ENCODE peak calls at places on chromosomes 7 and 10, in four cellular contexts. A is T-helper 17 cell, R is SK-N-SH, T is COR-L47. C is an unnamed sample.

GRCh38 chr7:124032369-124033092 is at the start of gene TMEM229A:
- DNase-seq in A (no peak), R (peak; percentile 88), T (peak; percentile 50), C (peak; percentile 13)

GRCh38 chr10:101140950-101141621 is 10.0 kb downstream of the TLX1 start:
- DNase-seq in A (no peak), R (no peak), T (no peak), C (no peak)

GRCh38 chr10:133257489-133258065 is 19.1 kb downstream of the ADAM8 start:
- DNase-seq in A (no peak), R (peak; percentile 69), T (no peak), C (peak; percentile 84)

GRCh38 chr10:61284222-61284890 is 168.8 kb downstream of the TMEM26 start:
- DNase-seq in A (no peak), R (peak; percentile 20), T (peak; percentile 56), C (no peak)

GRCh38 chr7:48525726-48526374 is 354.6 kb downstream of the ABCA13 start:
- DNase-seq in A (no peak), R (no peak), T (no peak), C (no peak)

GRCh38 chr10:81843042-81843441 is 32.0 kb upstream of the NRG3 start:
- DNase-seq in A (no peak), R (no peak), T (no peak), C (no peak)

GRCh38 chr10:105188737-105189463 is 547.8 kb downstream of the SORCS3 start:
- DNase-seq in A (no peak), R (no peak), T (no peak), C (no peak)

GRCh38 chr7:142381727-142382409 is 124.0 kb upstream of the PRSS58 start:
- DNase-seq in A (no peak), R (no peak), T (no peak), C (no peak)

GRCh38 chr7:150838965-150839650 is 13.2 kb upstream of the AOC1 start:
- DNase-seq in A (no peak), R (no peak), T (no peak), C (peak; percentile 68)

GRCh38 chr10:5975641-5976473 is 1.5 kb downstream of the IL15RA start:
- DNase-seq in A (peak; percentile 19), R (no peak), T (no peak), C (peak; percentile 45)

GRCh38 chr7:113890326-113891030 is 28.3 kb downstream of the PPP1R3A start:
- DNase-seq in A (no peak), R (no peak), T (no peak), C (no peak)

GRCh38 chr7:141533149-141533949 is 17.9 kb upstream of the AGK start:
- DNase-seq in A (peak; percentile 35), R (peak; percentile 77), T (peak; percentile 88), C (peak; percentile 53)

GRCh38 chr10:121942749-121943148 is 14.9 kb upstream of the ATE1 start:
- DNase-seq in A (no peak), R (no peak), T (no peak), C (no peak)

GRCh38 chr10:31011660-31012022 is 20.0 kb downstream of the ZNF438 start:
- DNase-seq in A (no peak), R (no peak), T (no peak), C (no peak)

GRCh38 chr7:22481726-22482125 is 18.3 kb downstream of the STEAP1B start:
- DNase-seq in A (no peak), R (no peak), T (no peak), C (no peak)

GRCh38 chr10:103967433-103968142 is 648 bp downstream of the SLK start:
- DNase-seq in A (peak; percentile 16), R (peak; percentile 88), T (no peak), C (no peak)

GRCh38 chr7:101546308-101546936 is 82.7 kb downstream of the MYL10 start:
- DNase-seq in A (no peak), R (peak; percentile 29), T (no peak), C (no peak)

GRCh38 chr7:86784765-86785164 is 141.1 kb downstream of the GRM3 start:
- DNase-seq in A (no peak), R (no peak), T (peak; percentile 37), C (no peak)

GRCh38 chr7:148185050-148185449 is 405.5 kb upstream of the C7orf33 start:
- DNase-seq in A (no peak), R (no peak), T (no peak), C (no peak)

GRCh38 chr10:74542077-74542476 is 284.3 kb upstream of the KAT6B start:
- DNase-seq in A (no peak), R (no peak), T (no peak), C (peak; percentile 41)

GRCh38 chr10:119517235-119518141 is 25.0 kb downstream of the RGS10 start:
- DNase-seq in A (no peak), R (no peak), T (no peak), C (no peak)

GRCh38 chr7:157490465-157490912 is 153.7 kb downstream of the DNAJB6 start:
- DNase-seq in A (no peak), R (no peak), T (no peak), C (no peak)

GRCh38 chr10:11016959-11017574 is 605 bp upstream of the CELF2 start:
- DNase-seq in A (no peak), R (no peak), T (no peak), C (no peak)

GRCh38 chr7:7969306-7970112 is 913 bp downstream of the GLCCI1 start:
- DNase-seq in A (peak; percentile 21), R (no peak), T (peak; percentile 51), C (peak; percentile 42)

GRCh38 chr10:52353960-52354394 is 39.9 kb downstream of the DKK1 start:
- DNase-seq in A (no peak), R (no peak), T (no peak), C (no peak)

GRCh38 chr10:101136007-101136707 is 5.1 kb downstream of the TLX1 start:
- DNase-seq in A (no peak), R (peak; percentile 23), T (no peak), C (no peak)

GRCh38 chr10:112981553-112981952 is 31.5 kb downstream of the TCF7L2 start:
- DNase-seq in A (no peak), R (peak; percentile 45), T (no peak), C (no peak)

GRCh38 chr7:2120251-2120660 is 112.5 kb downstream of the MAD1L1 start:
- DNase-seq in A (no peak), R (no peak), T (no peak), C (no peak)

GRCh38 chr10:78713659-78714058 is 355.1 kb upstream of the ZMIZ1 start:
- DNase-seq in A (no peak), R (no peak), T (no peak), C (no peak)

GRCh38 chr7:140611641-140612040 is 29.0 kb downstream of the DENND2A start:
- DNase-seq in A (no peak), R (no peak), T (no peak), C (no peak)

GRCh38 chr10:94299417-94299816 is 63.3 kb downstream of the NOC3L start:
- DNase-seq in A (no peak), R (no peak), T (no peak), C (no peak)

GRCh38 chr7:117872565-117873055 is 631 bp downstream of the CTTNBP2 start:
- DNase-seq in A (no peak), R (no peak), T (peak; percentile 25), C (peak; percentile 49)

GRCh38 chr7:21580073-21580521 is 37.3 kb downstream of the DNAH11 start:
- DNase-seq in A (no peak), R (no peak), T (no peak), C (no peak)

GRCh38 chr10:90112681-90113080 is 411.3 kb downstream of the KIF20B start:
- DNase-seq in A (no peak), R (no peak), T (no peak), C (no peak)

GRCh38 chr10:11145498-11145855 is 127.8 kb downstream of the CELF2 start:
- DNase-seq in A (peak; percentile 35), R (no peak), T (no peak), C (no peak)

GRCh38 chr10:125001313-125002043 is 59.6 kb downstream of the ZRANB1 start:
- DNase-seq in A (no peak), R (peak; percentile 52), T (no peak), C (peak; percentile 60)

GRCh38 chr10:69497235-69497561 is 45.9 kb downstream of the TSPAN15 start:
- DNase-seq in A (no peak), R (no peak), T (no peak), C (no peak)

GRCh38 chr10:3043512-3044368 is 23.6 kb upstream of the PFKP start:
- DNase-seq in A (no peak), R (peak; percentile 83), T (peak; percentile 41), C (peak; percentile 56)

GRCh38 chr10:122746408-122746807 is 46.8 kb upstream of the C10orf120 start:
- DNase-seq in A (no peak), R (no peak), T (no peak), C (no peak)

GRCh38 chr7:1220000-1220726 is 12.5 kb upstream of the UNCX start:
- DNase-seq in A (no peak), R (peak; percentile 22), T (no peak), C (no peak)

C was measured in ovary.